ENCODE peak calls at places on chromosomes 13 and 19, in six cellular contexts. C is GM23248; B is effector memory CD4-positive, alpha-beta T cell; O is transverse colon; G is heart left ventricle; D is neuronal stem cell. N is an unnamed sample. For H3K4me1, the result is how much of the 10 kb centered on the place peaks cover.

GRCh38 chr13:81051873-81052272 is 710.9 kb upstream of the SPRY2 start:
- DNase-seq in G (no peak), C (no peak), B (no peak), D (no peak), O (no peak), N (no peak)

GRCh38 chr19:11364935-11365334 is 9.5 kb upstream of the SWSAP1 start:
- DNase-seq in C (no peak), B (no peak), G (no peak), O (no peak), D (no peak), N (no peak)

GRCh38 chr13:97460004-97460756 is 26.2 kb downstream of the RAP2A start:
- DNase-seq in D (no peak), G (no peak), C (peak), O (no peak), B (no peak), N (no peak)

GRCh38 chr13:48896312-48896711 is 79.4 kb upstream of the FNDC3A start:
- DNase-seq in G (no peak), D (no peak), C (peak), B (no peak), O (no peak), N (peak)

GRCh38 chr19:10105241-10106099 is 692 bp upstream of the PPAN start:
- DNase-seq in B (peak), G (no peak), O (peak), C (peak), D (no peak), N (peak)

GRCh38 chr13:112803422-112803821 is 113.6 kb downstream of the ATP11A start:
- DNase-seq in C (no peak), O (no peak), D (no peak), B (no peak), G (no peak), N (no peak)

GRCh38 chr13:101728615-101729014 is 276.1 kb downstream of the ITGBL1 start:
- DNase-seq in D (no peak), B (no peak), G (no peak), O (no peak), C (no peak), N (no peak)

GRCh38 chr13:95756072-95756471 is 79.1 kb downstream of the DNAJC3 start:
- DNase-seq in B (no peak), O (no peak), D (no peak), C (no peak), G (no peak), N (no peak)

GRCh38 chr19:33796164-33797100 is at the start of gene KCTD15:
- DNase-seq in B (no peak), G (peak), O (peak), D (peak), C (peak), N (no peak)

GRCh38 chr19:33063356-33064116 is 1.2 kb downstream of the RHPN2 start:
- DNase-seq in O (peak), G (peak), B (no peak), C (no peak), D (peak), N (no peak)

GRCh38 chr13:34201050-34201913 is 383.3 kb downstream of the RFC3 start:
- DNase-seq in C (peak), G (no peak), D (no peak), B (no peak), O (no peak), N (no peak)

GRCh38 chr13:51913421-51914136 is 51.8 kb downstream of the CCDC70 start:
- DNase-seq in G (no peak), D (no peak), B (no peak), C (no peak), O (no peak), N (no peak)

GRCh38 chr19:3699741-3700241 is 477 bp downstream of the PIP5K1C start:
- DNase-seq in G (no peak), O (no peak), C (no peak), D (no peak), B (no peak), N (no peak)

GRCh38 chr13:42925626-42926025 is 66.4 kb downstream of the EPSTI1 start:
- DNase-seq in C (no peak), D (no peak), G (no peak), O (no peak), B (no peak), N (no peak)

GRCh38 chr13:40639226-40639681 is 27.2 kb downstream of the FOXO1 start:
- DNase-seq in C (peak), D (no peak), B (no peak), O (no peak), G (no peak), N (no peak)

GRCh38 chr13:51396352-51396751 is 56.5 kb downstream of the INTS6 start:
- DNase-seq in B (no peak), D (no peak), O (no peak), G (no peak), C (peak), N (no peak)

GRCh38 chr13:46624353-46624752 is 71.4 kb downstream of the LRCH1 start:
- DNase-seq in B (no peak), O (no peak), G (no peak), D (no peak), C (no peak), N (no peak)

GRCh38 chr19:16071072-16071691 is 5.1 kb upstream of the TPM4 start:
- DNase-seq in G (no peak), D (no peak), O (peak), C (no peak), B (no peak), N (no peak)
- H3K4me1 ChIP-seq in G (under half), D (under half), O (half or more), C (under half), B (under half), N (half or more)

DNA sequence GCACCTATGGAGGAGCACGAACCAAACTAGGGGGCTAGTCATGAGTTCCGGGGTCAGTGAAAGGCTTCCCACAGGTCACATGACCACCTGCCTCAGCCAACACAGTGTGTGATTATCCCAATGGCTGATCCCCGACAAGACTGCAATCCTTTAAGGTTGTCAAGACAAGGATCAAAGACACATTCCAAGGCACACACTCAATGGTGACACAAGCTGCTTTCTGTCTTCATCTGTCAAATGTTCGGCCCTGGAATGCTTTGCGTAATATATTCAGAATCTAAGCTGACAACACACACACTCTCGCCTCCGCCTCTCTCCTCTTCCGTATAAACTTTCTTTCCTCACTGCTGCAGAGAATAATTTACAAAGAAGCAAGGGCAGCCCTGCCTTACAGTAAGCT is 11.7 kb downstream of the RANBP3 start:
- DNase-seq in D (no peak), C (peak), B (no peak), G (no peak), O (no peak), N (no peak)
- H3K4me1 ChIP-seq in D (under half), C (under half), B (half or more), G (under half), O (half or more), N (half or more)

GRCh38 chr13:59363950-59364349 is 799.8 kb downstream of the DIAPH3 start:
- DNase-seq in C (no peak), D (no peak), O (no peak), G (no peak), B (no peak), N (no peak)

GRCh38 chr13:59364508-59365187 is 799.1 kb downstream of the DIAPH3 start:
- DNase-seq in B (no peak), D (no peak), G (no peak), O (no peak), C (peak), N (no peak)

GRCh38 chr13:59358014-59358413 is 805.7 kb downstream of the DIAPH3 start:
- DNase-seq in B (no peak), G (no peak), C (no peak), D (no peak), O (no peak), N (no peak)

GRCh38 chr13:59360108-59360507 is 803.6 kb downstream of the DIAPH3 start:
- DNase-seq in O (no peak), C (no peak), B (no peak), G (peak), D (no peak), N (no peak)

DNA sequence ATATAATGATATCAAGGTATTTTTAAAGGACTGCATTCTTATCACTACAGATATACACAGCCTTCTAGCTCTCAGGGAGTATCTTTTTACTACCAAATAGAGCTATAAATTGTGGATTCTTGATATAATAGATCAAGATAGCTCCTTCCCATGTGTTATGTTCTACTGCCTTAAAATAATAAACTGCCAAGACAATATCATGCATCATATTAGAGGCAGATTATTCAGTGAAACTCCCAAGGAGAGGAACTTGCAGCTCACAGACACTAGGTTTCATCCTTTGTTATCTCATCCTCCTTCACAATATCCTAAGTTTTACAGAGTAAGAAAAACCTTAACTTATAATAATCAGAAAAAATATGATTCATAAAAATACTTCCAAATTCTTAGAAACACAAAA is 802.8 kb downstream of the DIAPH3 start:
- DNase-seq in C (no peak), B (no peak), D (no peak), G (no peak), O (no peak), N (no peak)
- H3K4me1 ChIP-seq in C (under half), B (under half), D (under half), G (under half), O (under half), N (under half)

GRCh38 chr19:42117076-42117475 is 15.2 kb downstream of the POU2F2 start:
- DNase-seq in O (no peak), C (no peak), B (no peak), D (no peak), G (no peak), N (no peak)
- H3K4me1 ChIP-seq in O (under half), C (under half), B (under half), D (under half), G (under half), N (under half)

GRCh38 chr13:107842562-107843180 is 372.7 kb downstream of the LIG4 start:
- DNase-seq in D (no peak), G (no peak), O (no peak), C (peak), B (no peak), N (no peak)

GRCh38 chr13:107835339-107836018 is 379.9 kb downstream of the LIG4 start:
- DNase-seq in C (peak), D (no peak), B (no peak), G (no peak), O (no peak), N (no peak)

GRCh38 chr13:107834717-107835116 is 380.6 kb downstream of the LIG4 start:
- DNase-seq in B (no peak), G (no peak), D (no peak), C (peak), O (no peak), N (no peak)

GRCh38 chr13:107834268-107834667 is 381.1 kb downstream of the LIG4 start:
- DNase-seq in O (no peak), C (peak), G (no peak), D (no peak), B (no peak), N (no peak)

GRCh38 chr13:107838592-107839161 is 376.7 kb downstream of the LIG4 start:
- DNase-seq in D (no peak), B (no peak), G (no peak), O (no peak), C (no peak), N (no peak)
- H3K4me1 ChIP-seq in D (under half), B (under half), G (under half), O (under half), C (under half), N (under half)